ENCODE peak calls at places on chromosomes 7 and 10, in ten cellular contexts. D is AG09309, H is NCI-H748 treated with DMSO at 0.1 percent for 48 hours, Z is lung, M is amniotic epithelial cell, R is body of pancreas, F is BJ, Q is cardiac muscle cell, G is ACHN, X is natural killer cell. C is an unnamed sample.
A peak's percentile ranks its signal among the peaks of the same experiment; 100 is the strongest.

GRCh38 chr10:69088801-69089501 is 1.0 kb downstream of the SRGN start:
- DNase-seq in D (no peak), H (no peak), Z (no peak), M (peak; percentile 53), R (no peak), F (no peak), Q (peak; percentile 80), G (no peak), X (no peak), C (peak; percentile 56)

GRCh38 chr10:75187961-75188426 is 22.6 kb upstream of the VDAC2 start:
- DNase-seq in D (peak; percentile 34), H (no peak), Z (peak; percentile 42), M (peak; percentile 61), R (peak; percentile 74), F (no peak), Q (peak; percentile 73), G (peak; percentile 68), X (peak; percentile 55), C (peak; percentile 63)

GRCh38 chr10:131818510-131819234 is 82.1 kb upstream of the PPP2R2D start:
- DNase-seq in D (no peak), H (no peak), Z (no peak), M (no peak), R (no peak), F (no peak), Q (no peak), G (no peak), X (no peak), C (no peak)

GRCh38 chr10:78502208-78502943 is 468.7 kb downstream of the RPS24 start:
- DNase-seq in D (no peak), H (no peak), Z (no peak), M (peak; percentile 16), R (no peak), F (no peak), Q (peak; percentile 53), G (peak; percentile 34), X (no peak), C (no peak)

GRCh38 chr10:62541811-62542210 is 167.6 kb downstream of the ZNF365 start:
- DNase-seq in D (no peak), H (no peak), Z (no peak), M (no peak), R (no peak), F (no peak), Q (no peak), G (no peak), X (no peak), C (no peak)

GRCh38 chr10:77459905-77460304 is 177.7 kb downstream of the KCNMA1 start:
- DNase-seq in D (no peak), H (no peak), Z (no peak), M (no peak), R (no peak), F (no peak), Q (no peak), G (no peak), X (no peak), C (no peak)

GRCh38 chr7:130491841-130492518 is at the start of gene MEST:
- DNase-seq in D (no peak), H (no peak), Z (no peak), M (peak; percentile 58), R (peak; percentile 54), F (no peak), Q (peak; percentile 63), G (no peak), X (no peak), C (no peak)

GRCh38 chr10:14953452-14954000 is 370 bp downstream of the DCLRE1C start:
- DNase-seq in D (no peak), H (no peak), Z (peak; percentile 45), M (peak; percentile 60), R (peak; percentile 55), F (no peak), Q (peak; percentile 66), G (peak; percentile 61), X (no peak), C (no peak)

GRCh38 chr7:150406565-150407421 is 27.7 kb downstream of the ZNF775 start:
- DNase-seq in D (no peak), H (no peak), Z (no peak), M (peak; percentile 37), R (peak; percentile 41), F (no peak), Q (peak; percentile 10), G (peak; percentile 75), X (no peak), C (no peak)

GRCh38 chr7:47893238-47893637 is 55.0 kb downstream of the PKD1L1 start:
- DNase-seq in D (no peak), H (no peak), Z (peak; percentile 28), M (no peak), R (no peak), F (no peak), Q (no peak), G (peak; percentile 19), X (no peak), C (no peak)

GRCh38 chr10:114245128-114245791 is 6.2 kb downstream of the VWA2 start:
- DNase-seq in D (no peak), H (no peak), Z (no peak), M (no peak), R (peak; percentile 72), F (no peak), Q (no peak), G (peak; percentile 9), X (no peak), C (no peak)

GRCh38 chr7:123208793-123209192 is 9.0 kb upstream of the SLC13A1 start:
- DNase-seq in D (no peak), H (no peak), Z (no peak), M (peak; percentile 48), R (peak; percentile 48), F (no peak), Q (peak; percentile 51), G (peak; percentile 43), X (no peak), C (no peak)

GRCh38 chr10:62589689-62590088 is 214.8 kb upstream of the ADO start:
- DNase-seq in D (no peak), H (no peak), Z (no peak), M (peak; percentile 12), R (no peak), F (no peak), Q (peak; percentile 50), G (no peak), X (no peak), C (no peak)

GRCh38 chr7:64599341-64599740 is 36.5 kb upstream of the ZNF680 start:
- DNase-seq in D (no peak), H (no peak), Z (no peak), M (no peak), R (no peak), F (no peak), Q (no peak), G (no peak), X (no peak), C (no peak)

GRCh38 chr10:92054807-92055206 is 131.2 kb downstream of the BTAF1 start:
- DNase-seq in D (no peak), H (no peak), Z (no peak), M (no peak), R (no peak), F (no peak), Q (no peak), G (no peak), X (no peak), C (no peak)

GRCh38 chr7:156473476-156474240 is 166.9 kb upstream of the RNF32 start:
- DNase-seq in D (no peak), H (peak; percentile 50), Z (no peak), M (no peak), R (peak; percentile 68), F (no peak), Q (peak; percentile 14), G (peak; percentile 66), X (no peak), C (no peak)

GRCh38 chr10:71725998-71726672 is 6.6 kb upstream of the C10orf105 start:
- DNase-seq in D (no peak), H (no peak), Z (no peak), M (peak; percentile 41), R (no peak), F (no peak), Q (peak; percentile 58), G (peak; percentile 50), X (no peak), C (no peak)

GRCh38 chr7:49855281-49855980 is 82.0 kb downstream of the VWC2 start:
- DNase-seq in D (no peak), H (no peak), Z (no peak), M (no peak), R (no peak), F (no peak), Q (no peak), G (no peak), X (no peak), C (no peak)

GRCh38 chr7:100578246-100579183 is 4.8 kb upstream of the SAP25 start:
- DNase-seq in D (no peak), H (no peak), Z (no peak), M (no peak), R (no peak), F (no peak), Q (no peak), G (no peak), X (no peak), C (no peak)

GRCh38 chr7:155231941-155232340 is 65.7 kb upstream of the INSIG1 start:
- DNase-seq in D (no peak), H (no peak), Z (no peak), M (no peak), R (no peak), F (no peak), Q (no peak), G (no peak), X (no peak), C (no peak)

GRCh38 chr7:71372991-71373390 is 241.0 kb downstream of the GALNT17 start:
- DNase-seq in D (no peak), H (no peak), Z (no peak), M (no peak), R (no peak), F (no peak), Q (no peak), G (no peak), X (no peak), C (no peak)

GRCh38 chr10:15433850-15434537 is 62.9 kb upstream of the FAM171A1 start:
- DNase-seq in D (no peak), H (peak; percentile 26), Z (no peak), M (peak; percentile 43), R (peak; percentile 29), F (no peak), Q (peak; percentile 75), G (peak; percentile 48), X (no peak), C (peak; percentile 30)

GRCh38 chr10:29583674-29584073 is 51.1 kb downstream of the SVIL start:
- DNase-seq in D (no peak), H (no peak), Z (no peak), M (peak; percentile 65), R (no peak), F (no peak), Q (peak; percentile 15), G (no peak), X (no peak), C (no peak)

GRCh38 chr7:16891338-16891737 is 9.6 kb upstream of the AGR3 start:
- DNase-seq in D (peak; percentile 29), H (peak; percentile 19), Z (peak; percentile 48), M (peak; percentile 72), R (peak; percentile 35), F (no peak), Q (peak; percentile 72), G (peak; percentile 78), X (no peak), C (no peak)

GRCh38 chr10:77724820-77725219 is 87.2 kb upstream of the KCNMA1 start:
- DNase-seq in D (no peak), H (no peak), Z (no peak), M (no peak), R (no peak), F (no peak), Q (no peak), G (no peak), X (no peak), C (no peak)

GRCh38 chr7:141210862-141211261 is 137.0 kb downstream of the TMEM178B start:
- DNase-seq in D (no peak), H (no peak), Z (no peak), M (no peak), R (no peak), F (no peak), Q (no peak), G (no peak), X (no peak), C (no peak)

GRCh38 chr10:111360260-111360925 is 283.6 kb downstream of the ADRA2A start:
- DNase-seq in D (no peak), H (peak; percentile 19), Z (peak; percentile 32), M (peak; percentile 14), R (peak; percentile 74), F (peak; percentile 6), Q (peak; percentile 2), G (peak; percentile 66), X (no peak), C (no peak)

GRCh38 chr7:16915405-16915804 is 33.6 kb upstream of the AGR3 start:
- DNase-seq in D (peak; percentile 73), H (no peak), Z (no peak), M (peak; percentile 95), R (no peak), F (peak; percentile 75), Q (peak; percentile 88), G (peak; percentile 59), X (no peak), C (no peak)